ENCODE peak calls at places on chromosomes 13 and 19, in five cellular contexts. One of them, this sample, is unnamed. For H3K9me3 and H3K36me3, the result is how much of the 10 kb centered on the place peaks cover.

GRCh38 chr19:3968556-3969434 is 2.1 kb downstream of the DAPK3 start:
- DNase-seq in endodermal cell: peak
- DNase-seq in MM.1S: no peak
- DNase-seq in aorta: peak
- DNase-seq in tibial nerve: peak
- DNase-seq in this sample: no peak

GRCh38 chr13:43786766-43787517 is at the start of gene ENOX1:
- DNase-seq in endodermal cell: peak
- DNase-seq in MM.1S: peak
- DNase-seq in aorta: peak
- DNase-seq in tibial nerve: no peak
- DNase-seq in this sample: no peak

GRCh38 chr19:45322311-45322710 is 364 bp downstream of the CKM start:
- DNase-seq in endodermal cell: peak
- DNase-seq in MM.1S: no peak
- DNase-seq in aorta: no peak
- DNase-seq in tibial nerve: no peak
- DNase-seq in this sample: no peak

GRCh38 chr13:48562296-48563066 is 29.6 kb upstream of the RCBTB2 start:
- DNase-seq in endodermal cell: no peak
- DNase-seq in MM.1S: peak
- DNase-seq in aorta: no peak
- DNase-seq in tibial nerve: no peak
- DNase-seq in this sample: peak

GRCh38 chr19:491146-491741 is 5.0 kb upstream of the MADCAM1 start:
- DNase-seq in endodermal cell: peak
- DNase-seq in MM.1S: no peak
- DNase-seq in aorta: no peak
- DNase-seq in tibial nerve: no peak
- DNase-seq in this sample: no peak

GRCh38 chr13:98796191-98796590 is 43.7 kb upstream of the SLC15A1 start:
- DNase-seq in endodermal cell: no peak
- DNase-seq in MM.1S: no peak
- DNase-seq in aorta: no peak
- DNase-seq in tibial nerve: no peak
- DNase-seq in this sample: no peak

GRCh38 chr13:28640861-28641599 is 17.9 kb upstream of the POMP start:
- DNase-seq in endodermal cell: no peak
- DNase-seq in MM.1S: no peak
- DNase-seq in aorta: no peak
- DNase-seq in tibial nerve: no peak
- DNase-seq in this sample: no peak

GRCh38 chr19:46656541-46656940 is 4.4 kb downstream of the DACT3 start:
- DNase-seq in endodermal cell: no peak
- DNase-seq in MM.1S: no peak
- DNase-seq in aorta: no peak
- DNase-seq in tibial nerve: no peak
- DNase-seq in this sample: no peak

GRCh38 chr19:19464339-19465098 is 50.8 kb downstream of the TSSK6 start:
- DNase-seq in endodermal cell: peak
- DNase-seq in MM.1S: no peak
- DNase-seq in aorta: no peak
- DNase-seq in tibial nerve: no peak
- DNase-seq in this sample: no peak

GRCh38 chr13:47215741-47216140 is 318.9 kb upstream of the HTR2A start:
- DNase-seq in endodermal cell: peak
- DNase-seq in MM.1S: no peak
- DNase-seq in aorta: no peak
- DNase-seq in tibial nerve: no peak
- DNase-seq in this sample: no peak

GRCh38 chr19:29804493-29804892 is 7.3 kb upstream of the CCNE1 start:
- DNase-seq in endodermal cell: no peak
- DNase-seq in MM.1S: peak
- DNase-seq in aorta: no peak
- DNase-seq in tibial nerve: no peak
- DNase-seq in this sample: peak

GRCh38 chr13:94667190-94667589 is 45.2 kb downstream of the SOX21 start:
- DNase-seq in endodermal cell: no peak
- DNase-seq in MM.1S: no peak
- DNase-seq in aorta: no peak
- DNase-seq in tibial nerve: no peak
- DNase-seq in this sample: no peak

GRCh38 chr13:98450495-98451167 is 126.3 kb downstream of the STK24 start:
- DNase-seq in endodermal cell: peak
- DNase-seq in MM.1S: no peak
- DNase-seq in aorta: no peak
- DNase-seq in tibial nerve: no peak
- DNase-seq in this sample: no peak

GRCh38 chr13:28499579-28499978 is 4.7 kb upstream of the FLT1 start:
- DNase-seq in endodermal cell: no peak
- DNase-seq in MM.1S: no peak
- DNase-seq in aorta: no peak
- DNase-seq in tibial nerve: no peak
- DNase-seq in this sample: no peak

GRCh38 chr19:18814063-18814462 is 17.7 kb upstream of the UPF1 start:
- DNase-seq in endodermal cell: no peak
- DNase-seq in MM.1S: no peak
- DNase-seq in aorta: peak
- DNase-seq in tibial nerve: no peak
- DNase-seq in this sample: no peak

GRCh38 chr13:29589234-29589633 is 6.3 kb downstream of the SLC7A1 start:
- DNase-seq in endodermal cell: no peak
- DNase-seq in MM.1S: no peak
- DNase-seq in aorta: no peak
- DNase-seq in tibial nerve: no peak
- DNase-seq in this sample: no peak

GRCh38 chr13:72561791-72562190 is 165.6 kb downstream of the MZT1 start:
- DNase-seq in endodermal cell: no peak
- DNase-seq in MM.1S: no peak
- DNase-seq in aorta: no peak
- DNase-seq in tibial nerve: no peak
- DNase-seq in this sample: no peak

GRCh38 chr19:54391589-54392061 is 23.6 kb upstream of the TTYH1 start:
- DNase-seq in endodermal cell: peak
- DNase-seq in MM.1S: no peak
- DNase-seq in aorta: no peak
- DNase-seq in tibial nerve: no peak
- DNase-seq in this sample: no peak

GRCh38 chr19:10718205-10719196 is 622 bp downstream of the DNM2 start:
- DNase-seq in endodermal cell: peak
- DNase-seq in MM.1S: peak
- DNase-seq in aorta: peak
- DNase-seq in tibial nerve: no peak
- DNase-seq in this sample: peak

GRCh38 chr13:26036383-26036782 is 15.4 kb downstream of the SHISA2 start:
- DNase-seq in endodermal cell: no peak
- DNase-seq in MM.1S: no peak
- DNase-seq in aorta: no peak
- DNase-seq in tibial nerve: no peak
- DNase-seq in this sample: no peak

GRCh38 chr13:19984430-19985218 is 26.1 kb downstream of the ZMYM2 start:
- DNase-seq in endodermal cell: no peak
- DNase-seq in MM.1S: peak
- DNase-seq in aorta: no peak
- DNase-seq in tibial nerve: no peak
- DNase-seq in this sample: peak

GRCh38 chr19:57171551-57172081 is 4.3 kb upstream of the DUXA start:
- DNase-seq in endodermal cell: peak
- DNase-seq in MM.1S: no peak
- DNase-seq in aorta: peak
- DNase-seq in tibial nerve: no peak
- DNase-seq in this sample: peak

GRCh38 chr13:101406787-101407186 is 9.5 kb downstream of the NALCN start:
- DNase-seq in endodermal cell: no peak
- DNase-seq in MM.1S: no peak
- DNase-seq in aorta: no peak
- DNase-seq in tibial nerve: no peak
- DNase-seq in this sample: no peak

GRCh38 chr13:60143775-60144174 is 20.0 kb downstream of the DIAPH3 start:
- DNase-seq in endodermal cell: no peak
- DNase-seq in MM.1S: no peak
- DNase-seq in aorta: no peak
- DNase-seq in tibial nerve: no peak
- DNase-seq in this sample: no peak

GRCh38 chr19:17873661-17874422 is 2.1 kb downstream of the SLC5A5 start:
- DNase-seq in endodermal cell: peak
- DNase-seq in MM.1S: peak
- DNase-seq in aorta: no peak
- DNase-seq in tibial nerve: no peak
- DNase-seq in this sample: peak

GRCh38 chr13:52371736-52372247 is 34.2 kb downstream of the THSD1 start:
- DNase-seq in endodermal cell: peak
- DNase-seq in MM.1S: no peak
- DNase-seq in aorta: no peak
- DNase-seq in tibial nerve: no peak
- DNase-seq in this sample: no peak

GRCh38 chr13:77528834-77529500 is 6.5 kb upstream of the SCEL start:
- DNase-seq in endodermal cell: no peak
- DNase-seq in MM.1S: no peak
- DNase-seq in aorta: no peak
- DNase-seq in tibial nerve: no peak
- DNase-seq in this sample: no peak

GRCh38 chr19:3108775-3109174 is 14.6 kb downstream of the GNA11 start:
- DNase-seq in endodermal cell: peak
- DNase-seq in MM.1S: peak
- DNase-seq in aorta: peak
- DNase-seq in tibial nerve: no peak
- DNase-seq in this sample: peak

GRCh38 chr13:44629465-44630183 is 53.5 kb upstream of the TSC22D1 start:
- DNase-seq in endodermal cell: no peak
- DNase-seq in MM.1S: no peak
- DNase-seq in aorta: no peak
- DNase-seq in tibial nerve: no peak
- DNase-seq in this sample: no peak

DNA sequence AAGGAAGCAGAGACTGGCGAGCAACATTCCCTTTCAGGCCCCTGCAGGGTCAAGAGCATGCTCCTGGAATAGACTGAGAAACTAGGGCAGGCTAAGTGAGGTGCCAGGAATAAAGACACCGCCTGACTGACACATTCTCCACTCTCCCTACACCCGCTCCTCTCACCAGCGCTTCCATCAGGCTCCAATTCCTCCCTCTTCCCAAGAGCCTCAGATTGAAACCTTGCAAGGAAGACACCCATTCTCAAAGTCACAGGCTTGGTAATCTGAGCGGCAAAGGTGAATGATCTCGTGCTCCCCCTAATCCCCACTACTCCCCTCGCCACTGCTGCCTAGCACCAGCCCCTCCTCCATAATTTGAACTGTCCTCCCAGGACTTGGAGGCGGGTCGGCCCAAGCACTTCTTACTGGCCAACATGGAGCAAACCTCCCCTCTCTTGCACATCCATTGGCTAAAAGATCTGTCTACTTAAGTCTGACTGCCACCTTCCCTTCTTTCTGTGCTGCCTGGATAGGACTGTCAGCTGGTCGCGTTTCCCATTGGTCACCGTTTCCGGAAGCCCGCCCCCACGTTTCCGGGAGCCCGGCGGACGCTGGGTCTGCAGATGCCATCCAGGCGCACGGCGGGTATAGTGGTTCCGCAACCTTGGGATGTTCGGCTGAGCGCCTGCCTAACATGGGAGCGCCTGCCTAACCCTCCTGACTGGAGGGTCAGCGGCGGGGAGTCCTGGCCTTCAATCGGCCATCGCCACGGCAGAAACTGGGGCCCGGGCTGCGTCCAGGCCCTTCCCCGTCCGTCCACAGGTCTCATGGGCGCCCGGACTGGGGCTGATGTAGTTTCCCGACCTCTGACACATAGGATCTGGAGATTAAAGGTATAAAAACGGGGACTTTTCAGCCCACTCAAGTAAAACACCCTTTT is 33.6 kb downstream of the ZNF383 start:
- DNase-seq in endodermal cell: no peak
- DNase-seq in MM.1S: no peak
- DNase-seq in aorta: peak
- DNase-seq in tibial nerve: no peak
- DNase-seq in this sample: peak
- H3K9me3 ChIP-seq in endodermal cell: under half
- H3K9me3 ChIP-seq in MM.1S: under half
- H3K9me3 ChIP-seq in aorta: under half
- H3K9me3 ChIP-seq in tibial nerve: under half
- H3K9me3 ChIP-seq in this sample: under half

DNA sequence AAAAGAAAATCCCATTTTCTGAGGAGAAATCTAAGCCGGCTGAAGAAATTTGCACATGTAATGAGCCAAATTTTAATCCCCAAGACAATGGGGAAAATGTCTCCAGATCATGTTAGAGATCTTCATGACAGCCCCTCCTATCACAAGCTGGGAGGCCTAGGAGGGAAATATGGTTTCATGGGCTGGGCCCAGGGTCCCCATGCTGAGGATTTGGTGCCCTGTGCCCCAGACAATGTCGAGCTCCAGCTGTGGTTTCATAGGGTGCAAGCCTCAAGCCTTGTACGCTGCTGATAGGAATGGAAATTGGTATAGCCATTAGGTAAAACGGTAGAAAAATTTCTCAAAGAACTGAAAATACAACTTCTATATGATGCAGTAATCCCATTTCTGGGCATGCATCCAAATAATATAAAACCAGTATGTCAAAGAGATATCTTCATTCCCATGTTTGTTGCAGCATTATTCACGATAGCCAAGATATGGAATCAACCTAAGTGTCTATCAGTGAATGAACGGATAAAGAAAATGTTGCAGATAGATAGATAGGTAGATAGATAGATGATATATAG is 19.3 kb upstream of the FREM2 start:
- DNase-seq in endodermal cell: no peak
- DNase-seq in MM.1S: no peak
- DNase-seq in aorta: no peak
- DNase-seq in tibial nerve: no peak
- DNase-seq in this sample: no peak
- H3K4me3 ChIP-seq in endodermal cell: no peak
- H3K4me3 ChIP-seq in MM.1S: no peak
- H3K4me3 ChIP-seq in aorta: no peak
- H3K4me3 ChIP-seq in tibial nerve: no peak
- H3K4me3 ChIP-seq in this sample: no peak

DNA sequence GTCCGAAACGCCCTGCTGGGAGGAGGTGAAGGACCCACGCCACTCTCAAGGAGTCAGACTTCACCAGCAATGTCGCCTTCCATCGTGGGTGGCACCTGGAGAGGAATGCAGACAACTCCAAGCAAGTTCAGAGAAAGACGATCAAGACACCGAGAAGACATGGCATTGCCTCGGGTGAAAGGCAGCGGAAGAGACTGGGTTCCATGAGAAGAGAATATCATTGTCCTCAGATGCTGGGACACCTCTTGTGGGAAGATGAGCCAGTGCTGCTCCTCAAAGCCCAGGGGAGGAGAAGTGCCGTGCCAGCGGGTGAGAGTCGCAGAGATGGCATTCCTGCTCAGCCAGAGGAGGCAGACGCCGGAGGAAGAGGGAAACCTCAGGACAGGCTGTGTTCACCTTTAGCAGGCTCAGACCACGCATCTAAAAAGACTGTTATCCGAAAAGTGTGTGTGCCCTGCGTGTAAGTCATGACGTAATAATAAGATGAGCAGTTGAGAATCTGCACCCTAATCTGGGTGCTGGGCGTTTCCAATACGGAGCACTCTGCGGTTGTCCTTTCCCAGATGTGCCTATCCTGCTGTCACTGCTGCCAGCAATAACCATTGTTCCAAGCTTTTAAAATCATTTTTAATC is 144.6 kb upstream of the SPACA7 start:
- DNase-seq in endodermal cell: no peak
- DNase-seq in MM.1S: no peak
- DNase-seq in aorta: no peak
- DNase-seq in tibial nerve: no peak
- DNase-seq in this sample: no peak
- H3K36me3 ChIP-seq in endodermal cell: under half
- H3K36me3 ChIP-seq in MM.1S: under half
- H3K36me3 ChIP-seq in aorta: under half
- H3K36me3 ChIP-seq in tibial nerve: under half
- H3K36me3 ChIP-seq in this sample: under half

GRCh38 chr19:51976852-51977251 is 9.8 kb downstream of the ZNF350 start:
- DNase-seq in endodermal cell: no peak
- DNase-seq in MM.1S: no peak
- DNase-seq in aorta: no peak
- DNase-seq in tibial nerve: no peak
- DNase-seq in this sample: no peak
- H3K9me3 ChIP-seq in endodermal cell: half or more
- H3K9me3 ChIP-seq in MM.1S: under half
- H3K9me3 ChIP-seq in aorta: under half
- H3K9me3 ChIP-seq in tibial nerve: under half
- H3K9me3 ChIP-seq in this sample: half or more

This sample was measured in CD4-positive, CD25-positive, alpha-beta regulatory T cell.